ENCODE peak calls at places on chromosome 9, in five cellular contexts. N, P, R, V and X are unnamed samples.

GRCh38 chr9:123678038-123678877 is 251.7 kb downstream of the DENND1A start:
- DNase-seq in N (peak), P (no peak), R (no peak), V (no peak), X (no peak)

GRCh38 chr9:95003694-95004451 is 277.4 kb downstream of the AOPEP start:
- DNase-seq in N (peak), P (peak), R (peak), V (no peak), X (no peak)

GRCh38 chr9:135605238-135605781 is 34.0 kb downstream of the GLT6D1 start:
- DNase-seq in N (no peak), P (no peak), R (no peak), V (peak), X (peak)

GRCh38 chr9:18396102-18396728 is 77.7 kb upstream of the ADAMTSL1 start:
- DNase-seq in N (peak), P (peak), R (no peak), V (no peak), X (no peak)

GRCh38 chr9:133942206-133942975 is 49.7 kb downstream of the VAV2 start:
- DNase-seq in N (no peak), P (no peak), R (no peak), V (no peak), X (no peak)

GRCh38 chr9:86303316-86303975 is 21.1 kb upstream of the ISCA1 start:
- DNase-seq in N (no peak), P (peak), R (no peak), V (no peak), X (no peak)

GRCh38 chr9:93603011-93603410 is 26.6 kb downstream of the PHF2 start:
- DNase-seq in N (no peak), P (no peak), R (no peak), V (no peak), X (no peak)

GRCh38 chr9:79308012-79308411 is 263.8 kb upstream of the TLE4 start:
- DNase-seq in N (no peak), P (no peak), R (no peak), V (no peak), X (no peak)

GRCh38 chr9:78493166-78493742 is 196.3 kb downstream of the PSAT1 start:
- DNase-seq in N (no peak), P (no peak), R (no peak), V (no peak), X (no peak)

GRCh38 chr9:95030344-95030743 is 287.2 kb downstream of the FANCC start:
- DNase-seq in N (no peak), P (no peak), R (no peak), V (no peak), X (no peak)